ENCODE peak calls at places on chromosomes 4 and X, in seven cellular contexts. C is caudate nucleus, U is cardiac muscle cell, A is thoracic aorta, F is substantia nigra, B is HCT116, G is stomach. P is an unnamed sample.

GRCh38 chr4:147463065-147463464 is 17.8 kb upstream of the EDNRA start:
- DNase-seq in A (no peak), U (no peak), C (no peak), F (no peak), B (no peak), G (no peak), P (no peak)

GRCh38 chr4:47373729-47374128 is 89.8 kb downstream of the COMMD8 start:
- DNase-seq in G (no peak), C (no peak), A (no peak), F (no peak), U (no peak), B (no peak), P (no peak)

GRCh38 chr4:119672938-119673337 is 44.3 kb upstream of the PDE5A start:
- DNase-seq in F (no peak), C (no peak), G (no peak), U (no peak), A (no peak), B (no peak), P (no peak)

GRCh38 chrX:103783971-103784370 is 7.3 kb downstream of the PLP1 start:
- DNase-seq in U (no peak), A (no peak), G (no peak), B (no peak), F (no peak), C (no peak), P (no peak)

GRCh38 chr4:109411964-109412363 is 21.7 kb upstream of the SEC24B start:
- DNase-seq in C (no peak), G (peak; percentile 49), F (peak; percentile 36), U (peak; percentile 64), B (no peak), A (no peak), P (no peak)

GRCh38 chr4:17098401-17098800 is 200.0 kb upstream of the LDB2 start:
- DNase-seq in F (no peak), U (no peak), C (no peak), G (no peak), B (no peak), A (no peak), P (no peak)

GRCh38 chr4:112706840-112707207 is 69.9 kb downstream of the LARP7 start:
- DNase-seq in F (no peak), A (no peak), U (no peak), C (no peak), G (no peak), B (no peak), P (no peak)

GRCh38 chr4:38266616-38267015 is 306.4 kb downstream of the PTTG2 start:
- DNase-seq in U (no peak), G (no peak), C (peak; percentile 47), F (peak; percentile 54), A (no peak), B (peak; percentile 35), P (no peak)

GRCh38 chrX:109952985-109953905 is 49.7 kb upstream of the TMEM164 start:
- DNase-seq in A (no peak), C (no peak), G (no peak), F (no peak), U (no peak), B (no peak), P (no peak)

GRCh38 chrX:78029663-78030062 is 60.2 kb upstream of the PGAM4 start:
- DNase-seq in G (no peak), B (no peak), F (no peak), U (peak; percentile 10), C (peak; percentile 3), A (no peak), P (no peak)

GRCh38 chr4:186500721-186501304 is 54.6 kb downstream of the MTNR1A start:
- DNase-seq in U (no peak), A (no peak), B (no peak), C (no peak), G (no peak), F (no peak), P (no peak)

GRCh38 chrX:120358687-120359086 is 3.2 kb upstream of the ATP1B4 start:
- DNase-seq in C (peak; percentile 12), F (no peak), B (no peak), A (no peak), G (no peak), U (no peak), P (peak; percentile 1)

GRCh38 chrX:9339603-9340569 is 125.0 kb upstream of the TBL1X start:
- DNase-seq in B (no peak), A (no peak), F (no peak), C (no peak), U (no peak), G (no peak), P (no peak)

GRCh38 chr4:7539659-7540058 is 104.9 kb upstream of the PSAPL1 start:
- DNase-seq in U (no peak), C (no peak), F (no peak), B (peak; percentile 92), A (no peak), G (no peak), P (no peak)

GRCh38 chr4:79358438-79358837 is 32.6 kb upstream of the NAA11 start:
- DNase-seq in B (no peak), U (no peak), G (no peak), F (no peak), C (no peak), A (no peak), P (no peak)

GRCh38 chrX:134658421-134658896 is at the start of gene PLAC1:
- DNase-seq in G (no peak), F (no peak), C (no peak), B (no peak), A (no peak), U (no peak), P (no peak)

GRCh38 chrX:49884290-49884862 is 5.1 kb downstream of the USP27X start:
- DNase-seq in A (no peak), U (peak; percentile 62), F (peak; percentile 13), C (no peak), G (peak; percentile 67), B (peak; percentile 26), P (no peak)

GRCh38 chrX:109987884-109988283 is 15.0 kb upstream of the TMEM164 start:
- DNase-seq in C (no peak), U (no peak), A (no peak), G (no peak), F (no peak), B (no peak), P (no peak)

GRCh38 chr4:139913398-139913990 is 240.5 kb downstream of the MAML3 start:
- DNase-seq in A (no peak), C (no peak), B (no peak), F (no peak), U (no peak), G (peak; percentile 46), P (no peak)

GRCh38 chrX:40877869-40878268 is 142.5 kb upstream of the MED14 start:
- DNase-seq in F (no peak), C (no peak), U (no peak), A (no peak), B (peak; percentile 3), G (no peak), P (no peak)

GRCh38 chrX:119398974-119399771 is at the start of gene SLC25A43:
- DNase-seq in F (peak; percentile 15), B (no peak), G (peak; percentile 49), U (peak; percentile 40), C (no peak), A (no peak), P (no peak)

GRCh38 chrX:18997916-18998315 is 14.0 kb upstream of the PHKA2 start:
- DNase-seq in U (no peak), C (no peak), A (no peak), G (no peak), F (no peak), B (no peak), P (no peak)

GRCh38 chr4:38230121-38230728 is 270.0 kb downstream of the PTTG2 start:
- DNase-seq in C (no peak), A (no peak), B (peak; percentile 27), G (peak; percentile 66), F (no peak), U (no peak), P (peak; percentile 88)

DNA sequence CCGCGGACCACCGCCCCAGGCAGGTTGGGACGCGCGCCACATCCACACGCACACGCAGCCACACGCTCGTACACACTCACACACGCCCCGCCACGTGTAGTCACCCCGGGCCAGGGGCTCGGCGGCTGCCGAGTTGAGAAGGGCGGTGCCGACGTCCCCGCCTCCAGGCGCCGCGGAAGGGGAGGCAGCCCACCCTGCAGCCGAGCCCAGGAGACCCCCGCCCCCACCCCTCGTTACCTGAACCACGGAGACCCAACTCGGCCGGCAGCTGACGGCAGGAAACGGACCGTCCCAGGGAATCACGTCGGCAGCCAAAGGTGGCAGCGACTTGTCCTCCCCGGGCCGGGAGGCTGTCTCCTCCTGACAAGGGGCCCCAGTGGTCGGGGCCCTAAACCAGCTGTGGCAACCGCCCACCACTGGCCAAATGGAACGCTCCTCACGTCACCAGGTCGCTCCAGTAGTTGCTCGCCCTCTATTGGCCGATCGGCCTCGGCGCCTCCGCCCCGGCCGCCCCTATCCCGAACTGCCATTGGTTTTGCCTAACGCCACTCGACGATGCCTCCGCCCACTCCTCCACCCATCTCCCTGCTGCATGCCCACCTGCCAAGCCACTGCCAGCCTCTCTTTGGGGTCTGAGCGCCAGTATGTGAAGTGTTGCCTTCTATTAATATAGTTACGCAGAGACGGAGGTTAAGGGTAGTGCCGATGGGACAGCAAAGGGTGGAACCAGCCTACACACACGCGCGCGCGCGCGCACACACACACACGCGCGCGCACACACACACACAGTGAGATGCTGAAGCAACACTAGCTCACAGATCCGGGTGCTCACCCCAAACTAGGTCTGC is at the start of gene ZDHHC9:
- DNase-seq in C (peak; percentile 84), A (peak; percentile 49), F (peak; percentile 82), G (peak; percentile 89), B (peak; percentile 79), U (peak; percentile 89), P (peak; percentile 20)
- H3K27ac ChIP-seq in C (peak within 1 kb of the TSS; percentile 36), A (peak within 1 kb of the TSS; percentile 85), F (peak within 1 kb of the TSS; percentile 79), G (peak within 1 kb of the TSS; percentile 87), B (peak within 1 kb of the TSS; percentile 51), U (no peak within 1 kb of the TSS), P (peak within 1 kb of the TSS; percentile 59)

GRCh38 chr4:2662598-2662997 is 93.5 kb downstream of the TNIP2 start:
- DNase-seq in F (no peak), A (no peak), U (no peak), C (no peak), B (no peak), G (no peak), P (no peak)
- H3K27ac ChIP-seq in F (no peak overlapping the region), A (no peak overlapping the region), U (no peak overlapping the region), C (no peak overlapping the region), B (no peak overlapping the region), G (peak overlapping the region; percentile 59), P (peak overlapping the region; percentile 52)

DNA sequence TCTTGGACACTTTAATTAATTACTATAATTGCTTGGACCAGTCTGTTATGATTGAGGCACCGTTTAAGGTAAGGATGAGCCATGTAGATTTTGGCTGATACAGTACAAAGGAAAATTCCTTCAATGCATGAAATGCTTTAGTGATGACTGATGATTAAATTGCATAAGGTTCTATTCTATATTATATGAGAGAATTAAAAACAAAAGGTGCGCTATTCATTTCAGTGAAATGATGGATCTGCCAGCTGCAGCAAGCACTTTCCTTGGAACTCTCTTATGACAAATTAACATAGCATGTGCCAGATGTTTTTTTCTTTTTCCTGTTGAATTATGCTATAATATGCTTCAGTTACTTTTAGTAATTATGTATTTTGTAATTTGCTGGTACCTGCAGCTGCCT is 98.5 kb downstream of the JADE1 start:
- DNase-seq in G (no peak), B (no peak), A (no peak), U (no peak), F (no peak), C (no peak), P (no peak)
- H3K27ac ChIP-seq in G (no peak overlapping the region), B (no peak overlapping the region), A (no peak overlapping the region), U (no peak overlapping the region), F (no peak overlapping the region), C (no peak overlapping the region), P (no peak overlapping the region)

DNA sequence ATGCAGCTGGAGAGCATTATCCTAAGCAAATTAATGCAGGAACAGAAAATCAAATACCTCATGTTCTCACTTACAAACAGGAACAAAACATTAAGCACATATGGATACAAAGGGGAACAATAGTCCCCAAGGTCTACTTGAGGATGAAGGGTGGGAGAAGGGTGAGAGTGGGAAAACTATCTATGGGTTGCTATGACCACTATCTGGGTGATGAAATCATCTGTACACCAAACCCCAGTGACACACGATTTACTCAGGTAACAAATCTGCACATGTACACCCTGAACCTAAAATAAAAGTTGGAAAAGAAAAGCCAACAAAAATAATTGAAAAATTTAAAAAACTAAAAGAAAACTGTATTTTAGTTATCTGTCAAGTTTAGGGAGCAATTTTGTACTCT is 5.9 kb downstream of the HPGD start:
- DNase-seq in C (no peak), G (no peak), B (no peak), F (no peak), A (no peak), U (no peak), P (no peak)
- H3K27ac ChIP-seq in C (no peak overlapping the region), G (no peak overlapping the region), B (no peak overlapping the region), F (no peak overlapping the region), A (no peak overlapping the region), U (no peak overlapping the region), P (peak overlapping the region; percentile 41)